ENCODE peak calls at places on chromosomes 7 and 10, in five cellular contexts. P is brain microvascular endothelial cell, M is right lobe of liver, G is hepatocyte, Z is IMR-90. C is an unnamed sample.

GRCh38 chr7:79730971-79731370 is 277.5 kb upstream of the MAGI2 start:
- DNase-seq in P (no peak), M (no peak), G (no peak), Z (no peak), C (no peak)

GRCh38 chr10:70323697-70324340 is 40.0 kb upstream of the NPFFR1 start:
- DNase-seq in P (no peak), Z (no peak), M (peak), G (no peak), C (no peak)

GRCh38 chr10:56123247-56123646 is 237.8 kb downstream of the ZWINT start:
- DNase-seq in P (no peak), M (no peak), Z (no peak), G (no peak), C (no peak)

GRCh38 chr7:13981070-13981469 is 8.4 kb downstream of the ETV1 start:
- DNase-seq in G (peak), Z (peak), P (peak), M (no peak), C (no peak)

GRCh38 chr10:11775412-11775811 is 33.2 kb downstream of the ECHDC3 start:
- DNase-seq in M (no peak), Z (no peak), G (no peak), P (no peak), C (no peak)

GRCh38 chr7:40716052-40716451 is 581.2 kb downstream of the SUGCT start:
- DNase-seq in Z (peak), P (no peak), G (no peak), M (no peak), C (no peak)

GRCh38 chr7:157466473-157467261 is 129.9 kb downstream of the DNAJB6 start:
- DNase-seq in Z (no peak), G (no peak), P (no peak), M (no peak), C (peak)

GRCh38 chr7:157832866-157833607 is 496.2 kb downstream of the DNAJB6 start:
- DNase-seq in P (no peak), Z (no peak), M (no peak), G (no peak), C (no peak)

GRCh38 chr7:74221713-74222112 is 11.9 kb downstream of the LAT2 start:
- DNase-seq in M (no peak), Z (no peak), P (no peak), G (no peak), C (no peak)

GRCh38 chr7:64951250-64951848 is 39.5 kb downstream of the ZNF117 start:
- DNase-seq in M (no peak), G (peak), P (peak), Z (peak), C (no peak)

GRCh38 chr10:126097558-126098215 is 201.3 kb downstream of the FANK1 start:
- DNase-seq in M (no peak), P (no peak), Z (no peak), G (no peak), C (peak)

GRCh38 chr10:34814228-34815173 is 595 bp downstream of the PARD3 start:
- DNase-seq in M (peak), G (peak), P (no peak), Z (peak), C (peak)

GRCh38 chr7:2947381-2947780 is 96.3 kb downstream of the CARD11 start:
- DNase-seq in P (no peak), M (no peak), G (no peak), Z (no peak), C (no peak)

GRCh38 chr7:26451997-26452396 is 160.3 kb downstream of the SNX10 start:
- DNase-seq in M (no peak), G (no peak), P (no peak), Z (no peak), C (no peak)

DNA sequence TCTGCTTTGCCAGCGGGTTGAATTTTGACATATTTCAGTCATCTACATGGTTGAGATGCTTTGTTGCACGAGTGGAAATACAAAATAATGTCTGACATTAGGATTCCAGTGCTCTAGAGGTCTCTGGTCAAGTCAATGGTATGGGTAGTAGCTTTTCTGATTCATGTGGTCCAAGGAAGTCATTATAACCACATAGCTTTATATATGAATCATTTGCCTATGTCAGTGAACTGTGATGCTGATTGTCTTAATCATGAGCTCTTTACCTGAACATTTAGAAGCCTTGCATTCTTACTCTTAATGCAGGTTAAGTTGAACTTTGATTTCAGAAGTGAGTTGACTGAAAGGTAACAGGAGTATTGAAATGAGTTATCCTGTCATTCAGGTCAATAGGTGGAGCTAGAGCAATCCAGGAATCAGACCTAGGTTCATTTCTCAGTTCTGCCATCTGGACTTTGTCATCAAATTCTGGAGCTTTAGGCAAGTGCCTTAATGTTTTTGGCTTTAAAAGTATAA is 3.3 kb downstream of the MAPK8 start:
- DNase-seq in M (no peak), Z (peak), P (no peak), G (peak), C (no peak)
- TF ChIP-seq CTCF in M (peak), Z (no peak), P (no peak), G (peak), C (no peak)

GRCh38 chr10:73750807-73751206 is 6.6 kb downstream of the SEC24C start:
- DNase-seq in Z (no peak), G (no peak), P (no peak), M (no peak), C (no peak)
- TF ChIP-seq CTCF in Z (no peak), G (no peak), P (no peak), M (no peak), C (no peak)

GRCh38 chr7:91089382-91089963 is 174.8 kb upstream of the FZD1 start:
- DNase-seq in P (no peak), G (peak), Z (peak), M (no peak), C (no peak)
- TF ChIP-seq CTCF in P (peak), G (peak), Z (peak), M (peak), C (peak)

GRCh38 chr7:144835166-144835611 is 664 bp downstream of the TPK1 start:
- DNase-seq in Z (peak), P (peak), G (peak), M (peak), C (no peak)
- TF ChIP-seq CTCF in Z (no peak), P (no peak), G (no peak), M (no peak), C (no peak)